ENCODE peak calls at places on chromosomes 2 and 18, in ten cellular contexts. N, F, G, H, L, K, Y, V, U and W are unnamed samples.
A peak's percentile ranks its signal among the peaks of the same experiment; 100 is the strongest.

GRCh38 chr2:217186152-217186551 is 326.3 kb upstream of the TNP1 start:
- DNase-seq in H (peak; percentile 26), N (no peak), L (no peak), U (no peak), Y (no peak), G (no peak), F (no peak), V (no peak), K (peak; percentile 88), W (no peak)

GRCh38 chr2:118822015-118822414 is 25.4 kb downstream of the EN1 start:
- DNase-seq in G (no peak), L (no peak), K (peak; percentile 76), N (no peak), Y (no peak), V (no peak), U (no peak), F (no peak), H (no peak), W (no peak)

GRCh38 chr2:188776634-188777033 is 197.5 kb upstream of the COL3A1 start:
- DNase-seq in N (no peak), H (no peak), Y (no peak), V (no peak), U (no peak), K (no peak), G (no peak), L (no peak), F (peak; percentile 93), W (no peak)

GRCh38 chr2:161412346-161412745 is 3.8 kb upstream of the TBR1 start:
- DNase-seq in H (no peak), G (no peak), L (no peak), K (no peak), U (no peak), F (peak; percentile 52), N (no peak), V (no peak), Y (no peak), W (no peak)

GRCh38 chr2:229153307-229153706 is 117.8 kb downstream of the PID1 start:
- DNase-seq in N (no peak), L (no peak), Y (no peak), G (no peak), H (no peak), U (no peak), V (no peak), K (no peak), F (no peak), W (no peak)

GRCh38 chr2:205885492-205886099 is 200.4 kb downstream of the INO80D start:
- DNase-seq in G (peak; percentile 97), L (peak; percentile 86), F (peak; percentile 72), V (peak; percentile 95), Y (peak; percentile 89), U (peak; percentile 76), N (peak; percentile 81), K (peak; percentile 95), H (peak; percentile 26), W (peak; percentile 88)

GRCh38 chr18:54775686-54776085 is 52.6 kb upstream of the RAB27B start:
- DNase-seq in G (no peak), U (no peak), H (no peak), V (no peak), F (peak; percentile 85), N (peak; percentile 84), L (no peak), K (no peak), Y (no peak), W (peak; percentile 54)

GRCh38 chr2:15912203-15912602 is 28.1 kb upstream of the MYCN start:
- DNase-seq in K (peak; percentile 81), U (peak; percentile 68), N (peak; percentile 76), G (peak; percentile 91), L (no peak), H (peak; percentile 54), F (peak; percentile 1), Y (peak; percentile 43), V (peak; percentile 67), W (peak; percentile 20)

GRCh38 chr2:73111300-73112025 is 1.3 kb downstream of the RAB11FIP5 start:
- DNase-seq in K (peak; percentile 89), G (no peak), N (peak; percentile 61), V (peak; percentile 18), F (no peak), Y (peak; percentile 55), U (no peak), H (peak; percentile 23), L (peak; percentile 83), W (peak; percentile 56)

GRCh38 chr2:73112913-73113633 is at the start of gene RAB11FIP5:
- DNase-seq in F (peak; percentile 88), H (peak; percentile 49), L (peak; percentile 91), V (peak; percentile 78), U (peak; percentile 61), K (peak; percentile 93), N (peak; percentile 81), Y (peak; percentile 78), G (no peak), W (peak; percentile 78)

GRCh38 chr2:73110622-73111299 is 2.0 kb downstream of the RAB11FIP5 start:
- DNase-seq in V (no peak), N (no peak), H (no peak), U (peak; percentile 5), G (no peak), L (no peak), K (no peak), F (peak; percentile 52), Y (no peak), W (no peak)

GRCh38 chr2:73113634-73113958 is 848 bp upstream of the RAB11FIP5 start:
- DNase-seq in L (no peak), H (no peak), V (no peak), U (no peak), F (no peak), K (no peak), Y (no peak), G (no peak), N (peak; percentile 64), W (no peak)

GRCh38 chr2:73112026-73112912 is 479 bp downstream of the RAB11FIP5 start:
- DNase-seq in V (peak; percentile 35), N (peak; percentile 61), H (no peak), U (no peak), K (no peak), F (peak; percentile 49), Y (no peak), L (peak; percentile 85), G (no peak), W (peak; percentile 32)
- TF ChIP-seq POLR2A in V (no peak), N (no peak), H (peak; percentile 75), U (no peak), K (no peak), F (no peak), Y (peak; percentile 68), L (no peak), G (peak; percentile 57), W (peak; percentile 38)

GRCh38 chr2:51795248-51795888 is 763.4 kb upstream of the NRXN1 start:
- DNase-seq in Y (no peak), L (no peak), F (no peak), H (no peak), K (no peak), G (no peak), U (no peak), V (peak; percentile 43), N (peak; percentile 19), W (no peak)

GRCh38 chr2:51789908-51790307 is 758.0 kb upstream of the NRXN1 start:
- DNase-seq in H (no peak), G (no peak), U (no peak), L (no peak), N (no peak), K (no peak), F (peak; percentile 50), V (no peak), Y (no peak), W (no peak)

GRCh38 chr2:51790854-51791253 is 758.9 kb upstream of the NRXN1 start:
- DNase-seq in L (no peak), H (no peak), K (no peak), Y (no peak), F (no peak), N (no peak), U (no peak), G (no peak), V (no peak), W (no peak)
- TF ChIP-seq POLR2A in L (no peak), H (no peak), K (no peak), Y (no peak), F (no peak), N (no peak), U (no peak), G (no peak), V (no peak), W (no peak)

GRCh38 chr2:263774-264492 is at the start of gene SH3YL1:
- DNase-seq in N (peak; percentile 14), K (peak; percentile 90), V (peak; percentile 38), U (peak; percentile 79), H (peak; percentile 6), F (no peak), G (peak; percentile 66), Y (no peak), L (peak; percentile 92), W (peak; percentile 86)

GRCh38 chr2:268323-268722 is 3.6 kb downstream of the ACP1 start:
- DNase-seq in Y (no peak), F (no peak), G (peak; percentile 64), U (no peak), H (no peak), L (no peak), V (no peak), K (no peak), N (no peak), W (no peak)

GRCh38 chr2:262117-262516 is 1.7 kb downstream of the SH3YL1 start:
- DNase-seq in G (peak; percentile 42), N (no peak), L (no peak), F (no peak), Y (no peak), K (no peak), U (no peak), V (no peak), H (no peak), W (no peak)

GRCh38 chr2:263022-263738 is 652 bp downstream of the SH3YL1 start:
- DNase-seq in U (no peak), F (no peak), Y (no peak), H (no peak), V (no peak), K (no peak), G (peak; percentile 21), N (no peak), L (peak; percentile 87), W (peak; percentile 29)

DNA sequence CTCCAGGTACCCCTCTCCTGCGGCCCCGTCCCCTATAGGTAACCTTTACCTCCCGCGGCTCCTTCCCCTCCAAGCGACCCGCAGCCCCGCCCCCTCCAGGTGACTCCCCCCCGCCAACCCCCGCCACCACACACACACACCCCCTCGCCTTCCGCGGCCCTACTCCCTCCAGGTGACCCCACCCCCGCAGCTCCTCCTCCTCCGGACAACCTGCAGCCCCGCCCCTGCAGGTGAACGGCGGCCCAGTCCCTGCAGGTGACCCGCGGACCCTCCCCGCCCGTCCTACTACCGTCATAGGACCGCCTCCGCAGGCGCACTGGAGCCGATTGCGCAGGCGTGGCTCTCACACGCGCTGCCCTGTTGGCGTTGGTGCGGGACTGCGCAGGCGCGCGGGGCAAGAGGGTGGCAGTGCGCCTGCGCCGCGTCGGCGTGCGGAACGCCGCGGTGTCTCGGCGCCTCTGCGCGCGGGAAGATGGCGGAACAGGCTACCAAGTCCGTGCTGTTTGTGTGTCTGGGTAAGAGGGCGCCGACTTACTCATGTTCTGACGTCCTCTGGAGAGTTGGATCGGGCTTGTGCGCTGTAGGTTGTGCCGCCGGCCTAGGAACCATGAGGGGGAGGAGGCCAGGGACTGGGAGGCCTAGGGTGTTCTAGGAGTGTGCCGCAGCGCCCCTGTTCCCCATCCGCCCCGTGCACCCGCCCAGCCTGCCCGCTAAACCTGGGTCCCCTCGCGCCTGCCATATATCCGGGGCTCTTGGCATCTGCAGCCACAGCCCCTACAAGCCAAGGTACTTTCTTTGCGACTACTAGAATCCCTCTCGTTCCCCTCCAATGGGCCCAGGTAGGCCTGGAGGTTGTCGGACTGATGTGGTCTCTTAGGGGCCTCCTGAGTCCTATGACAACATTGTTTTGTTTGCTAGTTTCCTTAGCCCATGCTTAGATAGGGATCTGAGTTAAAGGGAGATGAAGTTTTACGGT is at the start of gene ACP1:
- DNase-seq in U (peak; percentile 97), L (peak; percentile 98), G (peak; percentile 95), N (peak; percentile 98), Y (peak; percentile 91), V (peak; percentile 94), H (peak; percentile 85), F (peak; percentile 93), K (peak; percentile 98), W (peak; percentile 100)
- TF ChIP-seq POLR2A in U (peak; percentile 59), L (peak; percentile 62), G (peak; percentile 58), N (peak; percentile 96), Y (peak; percentile 88), V (peak; percentile 78), H (peak; percentile 75), F (peak; percentile 89), K (peak; percentile 30), W (peak; percentile 81)

GRCh38 chr2:190535586-190535985 is 1.1 kb upstream of the NEMP2 start:
- DNase-seq in L (no peak), K (no peak), N (no peak), Y (no peak), H (no peak), V (no peak), U (no peak), F (no peak), G (no peak), W (no peak)

GRCh38 chr2:190535119-190535439 is 557 bp upstream of the NEMP2 start:
- DNase-seq in V (no peak), H (no peak), G (no peak), N (no peak), F (no peak), U (no peak), L (no peak), K (no peak), Y (no peak), W (no peak)

GRCh38 chr2:190533175-190533967 is 1.2 kb downstream of the NEMP2 start:
- DNase-seq in L (no peak), N (no peak), U (no peak), H (no peak), Y (no peak), F (no peak), V (no peak), G (no peak), K (no peak), W (no peak)

GRCh38 chr2:190533968-190534309 is 583 bp downstream of the NEMP2 start:
- DNase-seq in G (no peak), V (peak; percentile 55), F (no peak), Y (no peak), K (no peak), N (no peak), L (peak; percentile 86), H (no peak), U (no peak), W (peak; percentile 23)

GRCh38 chr2:190534310-190535118 is at the start of gene NEMP2:
- DNase-seq in Y (peak; percentile 73), H (peak; percentile 55), N (peak; percentile 86), F (peak; percentile 16), V (peak; percentile 87), U (peak; percentile 57), G (peak; percentile 94), L (peak; percentile 97), K (peak; percentile 94), W (peak; percentile 86)
- TF ChIP-seq POLR2A in Y (peak; percentile 74), H (peak; percentile 57), N (peak; percentile 67), F (no peak), V (no peak), U (peak; percentile 39), G (no peak), L (peak; percentile 78), K (no peak), W (peak; percentile 70)